ENCODE peak calls at places on chromosomes 2 and 18, in five cellular contexts. Y, O, E, V and B are unnamed samples. For H3K4me1 and H3K27me3, the result is how much of the 10 kb centered on the place peaks cover.

GRCh38 chr18:23244431-23244830 is 109.1 kb downstream of the CABLES1 start:
- DNase-seq in O (no peak), E (no peak), V (no peak), Y (no peak), B (no peak)

GRCh38 chr2:151904807-151905206 is 76.6 kb upstream of the ARL5A start:
- DNase-seq in O (no peak), V (no peak), Y (no peak), E (no peak), B (no peak)

GRCh38 chr2:62724886-62725711 is 19.6 kb downstream of the EHBP1 start:
- DNase-seq in V (peak), Y (no peak), O (peak), E (no peak), B (no peak)

GRCh38 chr18:7117390-7118355 is at the start of gene LAMA1:
- DNase-seq in Y (no peak), V (no peak), O (peak), E (peak), B (peak)

GRCh38 chr18:79911871-79912270 is 39.6 kb downstream of the SLC66A2 start:
- DNase-seq in E (no peak), Y (peak), O (no peak), V (no peak), B (peak)

GRCh38 chr2:47060652-47061170 is 94.4 kb downstream of the STPG4 start:
- DNase-seq in E (no peak), O (no peak), Y (no peak), V (no peak), B (no peak)

GRCh38 chr2:217795067-217795466 is 207.7 kb downstream of the TNS1 start:
- DNase-seq in O (no peak), V (peak), E (peak), Y (peak), B (no peak)

GRCh38 chr18:35524236-35524635 is 26.5 kb upstream of the INO80C start:
- DNase-seq in E (no peak), O (no peak), V (no peak), Y (peak), B (peak)

GRCh38 chr18:36757081-36757480 is 71.7 kb downstream of the TPGS2 start:
- DNase-seq in O (no peak), V (no peak), E (peak), Y (no peak), B (no peak)

GRCh38 chr2:120499784-120500495 is 154.0 kb downstream of the INHBB start:
- DNase-seq in Y (no peak), V (no peak), O (no peak), E (no peak), B (no peak)

GRCh38 chr2:240584486-240585031 is 2.0 kb upstream of the CAPN10 start:
- DNase-seq in E (peak), O (no peak), Y (no peak), V (no peak), B (no peak)

GRCh38 chr2:172431428-172431827 is 4.0 kb downstream of the ITGA6 start:
- DNase-seq in V (peak), O (peak), Y (no peak), E (no peak), B (peak)

GRCh38 chr18:3214855-3215637 is 4.7 kb downstream of the MYOM1 start:
- DNase-seq in V (no peak), E (no peak), O (no peak), Y (no peak), B (no peak)

GRCh38 chr2:188784269-188784762 is 189.9 kb upstream of the COL3A1 start:
- DNase-seq in O (no peak), E (no peak), Y (no peak), V (no peak), B (no peak)

GRCh38 chr2:115574667-115575066 is 1132.2 kb downstream of the DPP10 start:
- DNase-seq in E (no peak), Y (no peak), O (no peak), V (no peak), B (no peak)

GRCh38 chr18:58263055-58263732 is 219.2 kb downstream of the NEDD4L start:
- DNase-seq in O (no peak), V (no peak), Y (no peak), E (peak), B (no peak)

GRCh38 chr2:137096693-137097092 is 331.3 kb downstream of the THSD7B start:
- DNase-seq in V (no peak), E (no peak), Y (no peak), O (no peak), B (no peak)

GRCh38 chr2:74873041-74873440 is 39.1 kb downstream of the HK2 start:
- DNase-seq in Y (no peak), E (no peak), O (no peak), V (no peak), B (no peak)

GRCh38 chr2:74871414-74871813 is 37.5 kb downstream of the HK2 start:
- DNase-seq in Y (no peak), O (no peak), E (no peak), V (no peak), B (no peak)

GRCh38 chr2:74876081-74876886 is 42.4 kb downstream of the HK2 start:
- DNase-seq in E (peak), O (peak), Y (peak), V (peak), B (no peak)

GRCh38 chr2:74872310-74872923 is 38.5 kb downstream of the HK2 start:
- DNase-seq in Y (peak), O (no peak), E (no peak), V (no peak), B (no peak)

GRCh38 chr2:74873678-74874640 is 40.0 kb downstream of the HK2 start:
- DNase-seq in E (no peak), O (no peak), V (no peak), Y (peak), B (no peak)
- H3K4me3 ChIP-seq in E (no peak), O (no peak), V (no peak), Y (no peak), B (no peak)

DNA sequence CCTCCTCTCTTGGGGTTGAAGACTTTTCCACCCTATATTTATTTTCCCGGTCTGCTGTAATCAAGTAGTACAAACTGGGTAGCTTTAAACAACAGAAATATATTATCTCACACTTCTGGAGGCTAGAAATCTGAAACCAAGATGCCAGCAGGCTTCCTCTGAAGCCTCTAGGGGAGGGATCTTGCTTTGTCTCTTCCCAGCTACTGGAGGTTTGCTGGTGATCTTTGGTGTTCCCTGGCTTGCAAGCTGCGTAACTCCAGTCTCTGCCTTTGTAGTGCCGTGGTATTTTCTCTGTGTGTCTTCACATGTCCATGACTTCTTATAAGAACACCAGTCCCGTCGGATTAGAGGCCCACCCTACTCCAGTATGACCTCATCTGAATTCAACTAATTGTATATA is 44.4 kb downstream of the MYO3B start:
- DNase-seq in E (no peak), O (no peak), Y (no peak), V (no peak), B (no peak)
- H3K4me1 ChIP-seq in E (under half), O (under half), Y (under half), V (under half), B (under half)

GRCh38 chr2:88281302-88282217 is 111.4 kb downstream of the THNSL2 start:
- DNase-seq in V (no peak), E (no peak), O (no peak), Y (no peak), B (no peak)

DNA sequence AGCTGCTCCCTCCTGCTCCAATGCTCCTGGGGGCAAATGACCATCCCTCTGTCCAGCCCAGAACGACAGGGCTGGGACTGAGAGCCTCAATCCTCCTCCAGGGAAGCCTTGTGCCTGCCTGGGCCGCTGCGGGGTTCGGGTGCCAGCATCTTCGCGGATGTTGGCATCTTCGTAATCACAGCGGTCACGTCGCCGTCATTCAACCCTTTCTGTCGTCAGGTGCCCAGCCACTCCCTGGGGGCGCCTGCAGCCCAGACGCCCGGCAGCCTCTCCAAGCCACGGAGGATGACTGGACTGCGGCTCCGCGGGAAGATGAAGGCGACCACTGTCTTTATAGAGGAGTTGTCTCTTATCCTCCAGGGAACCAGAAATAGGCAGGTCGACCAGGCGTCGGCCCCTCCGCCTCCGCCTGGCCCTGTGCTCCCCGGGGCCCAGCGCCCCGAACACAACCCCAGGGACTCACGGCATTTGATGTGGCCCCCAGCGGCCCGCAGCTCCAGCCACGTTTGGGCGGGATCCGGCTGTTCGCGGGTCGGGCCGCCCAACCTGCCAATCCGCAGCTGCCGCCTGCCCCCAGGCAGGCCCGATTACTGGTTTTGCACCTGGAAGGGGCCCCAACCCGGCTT is 113.9 kb downstream of the THNSL2 start:
- DNase-seq in E (no peak), Y (no peak), V (no peak), O (no peak), B (no peak)
- H3K27me3 ChIP-seq in E (under half), Y (under half), V (under half), O (under half), B (under half)

DNA sequence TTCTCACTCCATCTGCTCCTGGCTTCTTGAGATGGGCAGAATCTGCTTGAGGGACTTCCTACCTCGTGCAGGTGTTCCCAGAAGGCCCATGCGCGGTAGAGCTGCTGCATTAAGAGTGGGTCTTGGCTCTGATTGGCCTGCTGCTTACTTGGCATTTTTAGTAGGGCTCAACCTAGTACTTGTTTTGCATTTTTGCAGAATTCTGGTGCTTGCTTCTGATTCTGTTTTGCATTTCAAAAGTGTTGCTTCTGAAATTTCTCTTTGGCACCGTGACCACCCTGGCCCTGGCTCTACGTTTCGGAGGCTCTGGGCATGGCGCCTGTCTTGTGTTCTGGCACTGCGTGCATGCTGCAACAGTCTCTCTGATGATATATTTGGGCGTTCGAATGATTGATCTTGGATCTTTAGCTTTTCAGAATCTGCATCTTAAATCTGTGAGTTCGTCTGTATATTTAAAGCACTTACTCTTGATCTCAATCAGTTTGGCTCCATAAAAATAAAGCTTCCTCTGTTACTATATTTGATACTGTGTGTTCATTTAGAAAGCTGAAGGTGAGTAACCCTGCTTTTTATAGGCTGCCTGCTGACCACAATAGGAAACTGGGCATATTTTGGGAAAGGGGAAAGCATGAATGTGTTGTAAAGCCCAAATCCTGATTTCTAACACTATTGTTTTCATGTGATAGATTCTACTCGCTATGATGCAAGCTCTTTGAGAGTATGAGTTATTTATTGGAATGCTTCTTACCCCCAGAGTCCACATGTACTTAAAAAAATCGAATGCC is 22.2 kb downstream of the EFR3B start:
- DNase-seq in Y (no peak), V (no peak), E (peak), O (no peak), B (no peak)
- H3K4me3 ChIP-seq in Y (no peak), V (no peak), E (no peak), O (no peak), B (no peak)